ENCODE peak calls at places on chromosome 12, in eight cellular contexts. One of them, this sample, is unnamed.

GRCh38 chr12:78181544-78182162 is 351.0 kb downstream of the NAV3 start:
- DNase-seq in GM13977: no peak
- DNase-seq in neural crest cell: peak; percentile 6
- DNase-seq in heart left ventricle: no peak
- DNase-seq in MCF 10A: peak; percentile 52
- DNase-seq in glutamatergic neuron: peak; percentile 42
- DNase-seq in tibial artery: no peak
- DNase-seq in right lobe of liver: no peak
- DNase-seq in this sample: no peak

GRCh38 chr12:65948320-65949008 is 124.2 kb downstream of the HMGA2 start:
- DNase-seq in GM13977: no peak
- DNase-seq in neural crest cell: no peak
- DNase-seq in heart left ventricle: peak; percentile 76
- DNase-seq in MCF 10A: peak; percentile 98
- DNase-seq in glutamatergic neuron: no peak
- DNase-seq in tibial artery: peak; percentile 54
- DNase-seq in right lobe of liver: peak; percentile 38
- DNase-seq in this sample: peak; percentile 40

GRCh38 chr12:18275974-18276373 is 14.7 kb downstream of the PIK3C2G start:
- DNase-seq in GM13977: no peak
- DNase-seq in neural crest cell: no peak
- DNase-seq in heart left ventricle: no peak
- DNase-seq in MCF 10A: no peak
- DNase-seq in glutamatergic neuron: no peak
- DNase-seq in tibial artery: no peak
- DNase-seq in right lobe of liver: no peak
- DNase-seq in this sample: no peak

GRCh38 chr12:186006-186625 is 27.8 kb downstream of the SLC6A12 start:
- DNase-seq in GM13977: no peak
- DNase-seq in neural crest cell: no peak
- DNase-seq in heart left ventricle: no peak
- DNase-seq in MCF 10A: no peak
- DNase-seq in glutamatergic neuron: no peak
- DNase-seq in tibial artery: no peak
- DNase-seq in right lobe of liver: no peak
- DNase-seq in this sample: no peak

GRCh38 chr12:71484272-71484905 is 44.8 kb downstream of the LGR5 start:
- DNase-seq in GM13977: no peak
- DNase-seq in neural crest cell: no peak
- DNase-seq in heart left ventricle: no peak
- DNase-seq in MCF 10A: no peak
- DNase-seq in glutamatergic neuron: no peak
- DNase-seq in tibial artery: no peak
- DNase-seq in right lobe of liver: no peak
- DNase-seq in this sample: no peak

GRCh38 chr12:6970096-6970527 is 352 bp downstream of the PHB2 start:
- DNase-seq in GM13977: no peak
- DNase-seq in neural crest cell: no peak
- DNase-seq in heart left ventricle: peak; percentile 51
- DNase-seq in MCF 10A: no peak
- DNase-seq in glutamatergic neuron: no peak
- DNase-seq in tibial artery: peak; percentile 47
- DNase-seq in right lobe of liver: no peak
- DNase-seq in this sample: no peak

GRCh38 chr12:47636908-47637780 is 68.7 kb downstream of the RPAP3 start:
- DNase-seq in GM13977: no peak
- DNase-seq in neural crest cell: peak; percentile 13
- DNase-seq in heart left ventricle: no peak
- DNase-seq in MCF 10A: peak; percentile 70
- DNase-seq in glutamatergic neuron: peak; percentile 41
- DNase-seq in tibial artery: peak; percentile 22
- DNase-seq in right lobe of liver: peak; percentile 37
- DNase-seq in this sample: no peak

GRCh38 chr12:18057051-18057450 is 32.9 kb downstream of the RERGL start:
- DNase-seq in GM13977: no peak
- DNase-seq in neural crest cell: no peak
- DNase-seq in heart left ventricle: no peak
- DNase-seq in MCF 10A: no peak
- DNase-seq in glutamatergic neuron: no peak
- DNase-seq in tibial artery: no peak
- DNase-seq in right lobe of liver: no peak
- DNase-seq in this sample: no peak

GRCh38 chr12:132026796-132027500 is 77.2 kb downstream of the EP400 start:
- DNase-seq in GM13977: no peak
- DNase-seq in neural crest cell: no peak
- DNase-seq in heart left ventricle: no peak
- DNase-seq in MCF 10A: no peak
- DNase-seq in glutamatergic neuron: no peak
- DNase-seq in tibial artery: no peak
- DNase-seq in right lobe of liver: no peak
- DNase-seq in this sample: no peak

GRCh38 chr12:15599266-15600037 is 189.7 kb downstream of the EPS8 start:
- DNase-seq in GM13977: no peak
- DNase-seq in neural crest cell: no peak
- DNase-seq in heart left ventricle: peak; percentile 51
- DNase-seq in MCF 10A: peak; percentile 96
- DNase-seq in glutamatergic neuron: no peak
- DNase-seq in tibial artery: no peak
- DNase-seq in right lobe of liver: no peak
- DNase-seq in this sample: no peak

GRCh38 chr12:89845356-89845755 is 136.7 kb upstream of the ATP2B1 start:
- DNase-seq in GM13977: no peak
- DNase-seq in neural crest cell: no peak
- DNase-seq in heart left ventricle: no peak
- DNase-seq in MCF 10A: no peak
- DNase-seq in glutamatergic neuron: no peak
- DNase-seq in tibial artery: no peak
- DNase-seq in right lobe of liver: no peak
- DNase-seq in this sample: no peak

GRCh38 chr12:96399081-96399918 is 939 bp downstream of the CDK17 start:
- DNase-seq in GM13977: peak; percentile 86
- DNase-seq in neural crest cell: peak; percentile 56
- DNase-seq in heart left ventricle: peak; percentile 86
- DNase-seq in MCF 10A: peak; percentile 56
- DNase-seq in glutamatergic neuron: peak; percentile 83
- DNase-seq in tibial artery: peak; percentile 72
- DNase-seq in right lobe of liver: peak; percentile 84
- DNase-seq in this sample: peak; percentile 67

GRCh38 chr12:52615208-52615868 is 3.0 kb downstream of the KRT73 start:
- DNase-seq in GM13977: no peak
- DNase-seq in neural crest cell: no peak
- DNase-seq in heart left ventricle: no peak
- DNase-seq in MCF 10A: no peak
- DNase-seq in glutamatergic neuron: no peak
- DNase-seq in tibial artery: no peak
- DNase-seq in right lobe of liver: no peak
- DNase-seq in this sample: no peak

GRCh38 chr12:127675936-127676335 is 591.0 kb upstream of the TMEM132C start:
- DNase-seq in GM13977: no peak
- DNase-seq in neural crest cell: no peak
- DNase-seq in heart left ventricle: no peak
- DNase-seq in MCF 10A: no peak
- DNase-seq in glutamatergic neuron: no peak
- DNase-seq in tibial artery: no peak
- DNase-seq in right lobe of liver: no peak
- DNase-seq in this sample: no peak

GRCh38 chr12:1204581-1205121 is 213.6 kb downstream of the ERC1 start:
- DNase-seq in GM13977: peak; percentile 34
- DNase-seq in neural crest cell: no peak
- DNase-seq in heart left ventricle: no peak
- DNase-seq in MCF 10A: no peak
- DNase-seq in glutamatergic neuron: no peak
- DNase-seq in tibial artery: no peak
- DNase-seq in right lobe of liver: no peak
- DNase-seq in this sample: no peak

GRCh38 chr12:52312086-52312485 is 9.1 kb downstream of the KRT83 start:
- DNase-seq in GM13977: no peak
- DNase-seq in neural crest cell: no peak
- DNase-seq in heart left ventricle: no peak
- DNase-seq in MCF 10A: no peak
- DNase-seq in glutamatergic neuron: no peak
- DNase-seq in tibial artery: no peak
- DNase-seq in right lobe of liver: no peak
- DNase-seq in this sample: no peak

GRCh38 chr12:34287437-34287836 is 265.1 kb downstream of the ALG10 start:
- DNase-seq in GM13977: no peak
- DNase-seq in neural crest cell: no peak
- DNase-seq in heart left ventricle: peak; percentile 2
- DNase-seq in MCF 10A: no peak
- DNase-seq in glutamatergic neuron: no peak
- DNase-seq in tibial artery: no peak
- DNase-seq in right lobe of liver: no peak
- DNase-seq in this sample: no peak

GRCh38 chr12:130266751-130267150 is 70.9 kb upstream of the PIWIL1 start:
- DNase-seq in GM13977: no peak
- DNase-seq in neural crest cell: peak; percentile 15
- DNase-seq in heart left ventricle: no peak
- DNase-seq in MCF 10A: peak; percentile 13
- DNase-seq in glutamatergic neuron: no peak
- DNase-seq in tibial artery: no peak
- DNase-seq in right lobe of liver: no peak
- DNase-seq in this sample: no peak
- TF ChIP-seq CTCF in GM13977: no peak
- TF ChIP-seq CTCF in neural crest cell: peak; percentile 39
- TF ChIP-seq CTCF in heart left ventricle: no peak
- TF ChIP-seq CTCF in MCF 10A: no peak
- TF ChIP-seq CTCF in glutamatergic neuron: no peak
- TF ChIP-seq CTCF in tibial artery: no peak
- TF ChIP-seq CTCF in right lobe of liver: no peak
- TF ChIP-seq CTCF in this sample: no peak

GRCh38 chr12:111424793-111425251 is 19.1 kb downstream of the SH2B3 start:
- DNase-seq in GM13977: no peak
- DNase-seq in neural crest cell: no peak
- DNase-seq in heart left ventricle: no peak
- DNase-seq in MCF 10A: no peak
- DNase-seq in glutamatergic neuron: no peak
- DNase-seq in tibial artery: no peak
- DNase-seq in right lobe of liver: no peak
- DNase-seq in this sample: no peak
- TF ChIP-seq CTCF in GM13977: no peak
- TF ChIP-seq CTCF in neural crest cell: no peak
- TF ChIP-seq CTCF in heart left ventricle: no peak
- TF ChIP-seq CTCF in MCF 10A: no peak
- TF ChIP-seq CTCF in glutamatergic neuron: no peak
- TF ChIP-seq CTCF in tibial artery: no peak
- TF ChIP-seq CTCF in right lobe of liver: no peak
- TF ChIP-seq CTCF in this sample: no peak

GRCh38 chr12:121798807-121799174 is 5.0 kb upstream of the SETD1B start:
- DNase-seq in GM13977: no peak
- DNase-seq in neural crest cell: no peak
- DNase-seq in heart left ventricle: no peak
- DNase-seq in MCF 10A: no peak
- DNase-seq in glutamatergic neuron: no peak
- DNase-seq in tibial artery: no peak
- DNase-seq in right lobe of liver: no peak
- DNase-seq in this sample: no peak

GRCh38 chr12:121797937-121798801 is 4.7 kb upstream of the RHOF start:
- DNase-seq in GM13977: no peak
- DNase-seq in neural crest cell: no peak
- DNase-seq in heart left ventricle: peak; percentile 84
- DNase-seq in MCF 10A: peak; percentile 77
- DNase-seq in glutamatergic neuron: peak; percentile 84
- DNase-seq in tibial artery: peak; percentile 63
- DNase-seq in right lobe of liver: peak; percentile 90
- DNase-seq in this sample: no peak

GRCh38 chr12:121795029-121795977 is 1.8 kb upstream of the RHOF start:
- DNase-seq in GM13977: peak; percentile 86
- DNase-seq in neural crest cell: peak; percentile 91
- DNase-seq in heart left ventricle: peak; percentile 88
- DNase-seq in MCF 10A: peak; percentile 88
- DNase-seq in glutamatergic neuron: peak; percentile 91
- DNase-seq in tibial artery: peak; percentile 90
- DNase-seq in right lobe of liver: peak; percentile 84
- DNase-seq in this sample: no peak

GRCh38 chr12:121799175-121799841 is 4.5 kb upstream of the SETD1B start:
- DNase-seq in GM13977: peak; percentile 80
- DNase-seq in neural crest cell: no peak
- DNase-seq in heart left ventricle: peak; percentile 82
- DNase-seq in MCF 10A: peak; percentile 87
- DNase-seq in glutamatergic neuron: peak; percentile 71
- DNase-seq in tibial artery: peak; percentile 83
- DNase-seq in right lobe of liver: peak; percentile 73
- DNase-seq in this sample: no peak

DNA sequence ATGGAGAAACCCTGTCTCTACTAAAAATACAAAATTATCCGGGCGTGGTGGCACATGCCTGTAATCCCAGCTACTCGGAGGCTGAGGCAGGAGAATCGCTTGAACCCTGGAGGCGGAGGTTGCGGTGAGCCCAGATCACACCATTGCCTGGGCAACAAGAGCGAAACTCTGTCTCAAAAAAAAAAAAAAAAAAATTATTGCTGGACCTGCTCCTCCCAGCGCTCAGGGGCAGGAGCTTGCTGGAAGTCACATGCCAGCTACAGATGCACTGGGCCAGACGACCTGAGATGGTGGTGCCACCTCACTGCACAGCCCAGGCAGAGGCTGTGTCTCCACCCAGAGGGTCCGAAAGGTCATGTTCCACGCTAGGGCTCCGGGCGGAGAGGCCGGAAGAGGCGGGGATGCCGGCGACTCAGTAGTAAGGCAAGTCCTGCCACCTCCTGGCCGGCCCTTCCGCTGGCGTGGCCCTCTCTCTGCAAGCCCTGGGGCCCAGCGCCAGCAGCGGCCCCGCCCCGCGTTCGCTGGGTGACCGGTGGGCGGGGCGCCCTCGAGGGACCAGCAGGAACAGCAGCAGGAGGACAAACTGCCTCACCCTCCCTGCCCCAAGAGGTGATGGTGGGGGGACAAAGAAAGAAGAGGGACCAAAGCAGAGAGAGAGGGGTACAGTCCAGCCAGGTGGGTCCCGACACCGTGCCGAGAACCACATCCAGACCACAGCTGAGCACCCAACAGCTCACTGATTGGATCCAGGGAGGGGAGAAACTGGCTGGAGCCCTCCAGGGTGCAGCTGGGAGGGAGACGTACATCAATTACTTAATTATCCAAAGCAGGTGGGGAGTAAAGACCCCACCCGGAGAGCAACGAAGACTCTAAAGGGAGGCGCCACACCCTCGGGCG is 3.6 kb upstream of the RHOF start:
- DNase-seq in GM13977: no peak
- DNase-seq in neural crest cell: peak; percentile 76
- DNase-seq in heart left ventricle: peak; percentile 93
- DNase-seq in MCF 10A: peak; percentile 86
- DNase-seq in glutamatergic neuron: peak; percentile 80
- DNase-seq in tibial artery: peak; percentile 97
- DNase-seq in right lobe of liver: peak; percentile 99
- DNase-seq in this sample: no peak
- TF ChIP-seq CTCF in GM13977: no peak
- TF ChIP-seq CTCF in neural crest cell: peak; percentile 45
- TF ChIP-seq CTCF in heart left ventricle: peak; percentile 19
- TF ChIP-seq CTCF in MCF 10A: no peak
- TF ChIP-seq CTCF in glutamatergic neuron: no peak
- TF ChIP-seq CTCF in tibial artery: peak; percentile 29
- TF ChIP-seq CTCF in right lobe of liver: peak; percentile 50
- TF ChIP-seq CTCF in this sample: no peak

DNA sequence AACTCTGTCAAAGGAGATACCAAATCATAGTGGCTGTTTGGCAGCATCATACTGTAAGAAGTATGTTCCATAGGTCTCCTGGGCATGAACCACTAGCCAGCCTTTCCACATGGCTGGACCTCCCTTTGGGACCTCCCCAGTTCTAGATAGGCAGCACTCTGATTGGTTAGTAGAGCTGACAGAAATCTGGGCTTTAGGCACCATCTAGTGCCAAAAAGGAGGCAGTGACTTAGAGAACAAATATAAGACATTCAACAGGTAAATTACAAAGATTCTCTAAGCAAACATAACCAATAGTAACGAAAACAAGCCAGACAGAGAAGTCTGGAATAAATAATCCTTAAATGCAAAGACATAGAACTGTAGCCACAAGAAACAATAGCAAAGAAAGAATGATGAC is 148.0 kb upstream of the PDE3A start:
- DNase-seq in GM13977: peak; percentile 18
- DNase-seq in neural crest cell: no peak
- DNase-seq in heart left ventricle: no peak
- DNase-seq in MCF 10A: peak; percentile 61
- DNase-seq in glutamatergic neuron: no peak
- DNase-seq in tibial artery: no peak
- DNase-seq in right lobe of liver: no peak
- DNase-seq in this sample: no peak
- TF ChIP-seq CTCF in GM13977: peak; percentile 44
- TF ChIP-seq CTCF in neural crest cell: no peak
- TF ChIP-seq CTCF in heart left ventricle: no peak
- TF ChIP-seq CTCF in MCF 10A: peak; percentile 25
- TF ChIP-seq CTCF in glutamatergic neuron: no peak
- TF ChIP-seq CTCF in tibial artery: no peak
- TF ChIP-seq CTCF in right lobe of liver: peak; percentile 42
- TF ChIP-seq CTCF in this sample: no peak

This sample was measured in mesothelial cell of epicardium.